ENCODE peak calls at places on chromosomes 13 and 19, in four cellular contexts. Z is SK-N-SH, V is PC-3, R is trophoblast cell. T is an unnamed sample.

GRCh38 chr13:48156466-48156865 is 61.6 kb upstream of the MED4 start:
- DNase-seq in R (peak), Z (no peak), V (no peak), T (peak)

GRCh38 chr13:50523307-50523706 is 320.2 kb downstream of the DLEU7 start:
- DNase-seq in V (no peak), Z (no peak), R (no peak), T (no peak)

GRCh38 chr19:57135797-57136196 is 9.2 kb downstream of the ZIM3 start:
- DNase-seq in Z (no peak), R (no peak), V (no peak), T (no peak)

GRCh38 chr19:38686530-38686888 is 39.1 kb downstream of the ACTN4 start:
- DNase-seq in Z (no peak), R (no peak), V (no peak), T (no peak)

GRCh38 chr13:76455960-76456359 is 430.2 kb downstream of the KCTD12 start:
- DNase-seq in V (peak), R (no peak), Z (no peak), T (no peak)

GRCh38 chr19:37654525-37654832 is 786 bp downstream of the ZFP30 start:
- DNase-seq in V (peak), Z (no peak), R (no peak), T (peak)

GRCh38 chr19:10052602-10053360 is 33.3 kb upstream of the SHFL start:
- DNase-seq in V (no peak), R (no peak), Z (no peak), T (peak)

GRCh38 chr19:485583-486236 is 10.6 kb upstream of the MADCAM1 start:
- DNase-seq in V (no peak), Z (peak), R (peak), T (peak)

GRCh38 chr13:46317120-46317519 is 69.9 kb downstream of the RUBCNL start:
- DNase-seq in V (no peak), R (no peak), Z (no peak), T (no peak)

GRCh38 chr19:23980805-23981204 is 66.1 kb downstream of the ZNF726 start:
- DNase-seq in Z (no peak), V (no peak), R (no peak), T (no peak)

GRCh38 chr19:33312065-33312464 is 9.7 kb upstream of the CEBPA start:
- DNase-seq in V (no peak), Z (no peak), R (no peak), T (no peak)

GRCh38 chr13:40238761-40239160 is 427.7 kb downstream of the FOXO1 start:
- DNase-seq in Z (no peak), V (no peak), R (no peak), T (no peak)

GRCh38 chr13:41293272-41293671 is 17.8 kb upstream of the NAA16 start:
- DNase-seq in R (no peak), V (no peak), Z (no peak), T (no peak)

GRCh38 chr13:113114511-113115362 is 7.9 kb upstream of the F10 start:
- DNase-seq in Z (peak), V (no peak), R (no peak), T (no peak)

GRCh38 chr13:39566216-39566869 is 36.6 kb downstream of the LHFPL6 start:
- DNase-seq in R (no peak), Z (no peak), V (no peak), T (peak)

GRCh38 chr19:58579473-58580142 is 6.5 kb upstream of the MZF1 start:
- DNase-seq in V (no peak), R (no peak), Z (no peak), T (no peak)

GRCh38 chr19:11578342-11579142 is 1.1 kb upstream of the ACP5 start:
- DNase-seq in Z (peak), R (no peak), V (no peak), T (no peak)

GRCh38 chr13:80462567-80462966 is 121.6 kb upstream of the SPRY2 start:
- DNase-seq in R (no peak), Z (no peak), V (no peak), T (no peak)

GRCh38 chr13:113220141-113220598 is 10.8 kb downstream of the CUL4A start:
- DNase-seq in V (no peak), R (no peak), Z (no peak), T (no peak)

GRCh38 chr13:51910508-51910907 is 48.7 kb downstream of the CCDC70 start:
- DNase-seq in R (no peak), V (no peak), Z (no peak), T (no peak)

GRCh38 chr19:19032420-19033175 is 719 bp downstream of the SUGP2 start:
- DNase-seq in V (peak), R (peak), Z (peak), T (peak)

GRCh38 chr13:85009447-85009846 is 789.8 kb downstream of the SLITRK6 start:
- DNase-seq in R (no peak), Z (no peak), V (no peak), T (no peak)

GRCh38 chr13:63435668-63436275 is 2020.1 kb upstream of the PCDH20 start:
- DNase-seq in V (peak), Z (no peak), R (peak), T (peak)
- H3K27ac ChIP-seq in V (peak), Z (peak), R (no peak), T (peak)

DNA sequence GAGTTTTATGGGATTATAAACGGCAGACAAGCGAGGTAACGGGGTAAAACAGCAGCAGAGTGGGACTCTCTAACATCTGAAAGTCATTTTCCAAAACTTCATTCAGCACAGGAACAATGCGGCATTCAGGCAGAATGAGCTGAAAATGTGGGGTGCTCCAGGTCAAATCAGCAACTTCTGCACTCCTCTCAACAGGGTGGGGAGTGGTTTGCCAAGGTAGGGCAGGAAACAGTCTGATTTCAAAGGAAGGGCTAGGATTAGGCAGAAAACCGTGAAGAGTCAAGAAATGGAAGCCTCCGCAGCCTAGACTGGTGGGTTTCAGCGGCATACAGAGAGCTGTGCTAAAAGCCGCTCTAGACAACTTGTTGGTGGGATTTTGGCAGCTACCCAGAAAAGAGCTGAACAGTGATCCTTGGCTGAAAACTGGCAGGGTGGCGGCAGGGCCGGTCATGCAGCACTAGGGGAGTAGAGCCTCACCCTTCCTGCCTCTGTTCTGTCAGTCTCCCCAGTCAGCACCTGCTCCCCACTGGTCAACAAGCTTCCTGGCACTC is 154.2 kb upstream of the KLF12 start:
- DNase-seq in V (no peak), Z (peak), R (no peak), T (peak)
- H3K4me2 ChIP-seq in V (peak), Z (peak), R (no peak), T (peak)

GRCh38 chr19:13093407-13094284 is 9.0 kb downstream of the LYL1 start:
- DNase-seq in R (peak), Z (peak), V (peak), T (peak)
- H3K27ac ChIP-seq in R (no peak), Z (peak), V (no peak), T (no peak)

GRCh38 chr13:21998279-21998678 is 327.4 kb downstream of the FGF9 start:
- DNase-seq in V (no peak), R (no peak), Z (no peak), T (no peak)

GRCh38 chr13:21997726-21998125 is 326.9 kb downstream of the FGF9 start:
- DNase-seq in R (no peak), Z (no peak), V (no peak), T (no peak)

GRCh38 chr13:21999666-22000065 is 328.8 kb downstream of the FGF9 start:
- DNase-seq in R (no peak), V (no peak), Z (no peak), T (no peak)

GRCh38 chr13:22001336-22001735 is 330.5 kb downstream of the FGF9 start:
- DNase-seq in Z (no peak), R (no peak), V (no peak), T (no peak)

DNA sequence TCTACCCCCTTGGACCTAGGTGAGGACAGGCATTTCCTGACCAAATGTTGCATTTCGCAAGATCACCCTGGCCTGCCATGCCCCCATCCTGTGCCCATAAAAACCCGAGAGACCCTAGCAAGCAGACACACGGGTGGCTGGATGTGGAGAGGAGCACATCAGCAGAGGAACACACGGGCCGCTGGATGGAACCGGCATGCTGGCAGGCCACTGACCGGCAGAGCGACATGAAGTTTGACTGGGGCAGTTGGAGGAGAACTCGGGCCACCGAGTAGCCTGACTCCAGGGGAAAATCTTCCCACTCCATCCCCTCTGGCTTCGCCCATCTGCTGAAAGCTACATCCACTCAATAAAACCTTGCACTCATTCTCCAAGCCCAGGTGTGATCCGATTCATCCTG is 329.3 kb downstream of the FGF9 start:
- DNase-seq in R (no peak), V (no peak), Z (no peak), T (no peak)
- H3K4me2 ChIP-seq in R (no peak), V (no peak), Z (no peak), T (no peak)

GRCh38 chr19:13135068-13136062 is 14.8 kb downstream of the STX10 start:
- DNase-seq in V (no peak), R (no peak), Z (no peak), T (no peak)

GRCh38 chr19:13130886-13131490 is 12.9 kb downstream of the NACC1 start:
- DNase-seq in R (no peak), Z (no peak), V (no peak), T (no peak)

GRCh38 chr19:13134626-13135025 is 15.5 kb downstream of the STX10 start:
- DNase-seq in Z (no peak), R (no peak), V (peak), T (no peak)

GRCh38 chr19:13132471-13133166 is 14.6 kb downstream of the NACC1 start:
- DNase-seq in V (peak), R (no peak), Z (no peak), T (peak)

GRCh38 chr19:13133241-13133870 is 15.3 kb downstream of the NACC1 start:
- DNase-seq in R (no peak), V (no peak), Z (no peak), T (no peak)
- H3K27ac ChIP-seq in R (no peak), V (no peak), Z (peak), T (no peak)